ENCODE peak calls at places on chromosome 21, in seven cellular contexts. W is mucosa of descending colon, P is kidney epithelial cell, O is heart left ventricle, V is brain microvascular endothelial cell, J is cardiac muscle cell, E is fibroblast of the aortic adventitia. R is an unnamed sample.

GRCh38 chr21:42182713-42183371 is 36.1 kb upstream of the ABCG1 start:
- DNase-seq in P (no peak), E (no peak), W (no peak), J (no peak), V (no peak), O (no peak), R (no peak)

GRCh38 chr21:33046455-33046854 is 20.7 kb downstream of the OLIG2 start:
- DNase-seq in J (no peak), E (no peak), V (no peak), O (no peak), W (no peak), P (no peak), R (no peak)

GRCh38 chr21:17726047-17726446 is 93.1 kb downstream of the C21orf91 start:
- DNase-seq in E (no peak), P (no peak), W (no peak), V (no peak), O (no peak), J (no peak), R (no peak)

GRCh38 chr21:26966360-26966977 is 419 bp downstream of the ADAMTS5 start:
- DNase-seq in W (peak; percentile 5), E (peak; percentile 28), O (peak; percentile 39), V (no peak), J (peak; percentile 52), P (no peak), R (no peak)

GRCh38 chr21:30044447-30045064 is 104.8 kb upstream of the GRIK1 start:
- DNase-seq in V (peak; percentile 25), O (no peak), J (peak; percentile 28), P (no peak), E (peak; percentile 36), W (peak; percentile 43), R (no peak)

GRCh38 chr21:17697474-17697873 is 84.8 kb upstream of the BTG3 start:
- DNase-seq in E (no peak), V (no peak), J (no peak), O (no peak), P (no peak), W (no peak), R (no peak)

GRCh38 chr21:45292399-45293213 is 4.9 kb upstream of the POFUT2 start:
- DNase-seq in W (peak; percentile 80), V (peak; percentile 79), E (peak; percentile 84), O (peak; percentile 91), J (peak; percentile 93), P (no peak), R (no peak)

GRCh38 chr21:21750124-21750825 is 752.1 kb downstream of the NCAM2 start:
- DNase-seq in V (no peak), J (no peak), W (no peak), P (no peak), O (no peak), E (no peak), R (no peak)

GRCh38 chr21:45069711-45070110 is 4.7 kb upstream of the ADARB1 start:
- DNase-seq in W (no peak), J (no peak), V (no peak), E (no peak), O (no peak), P (no peak), R (no peak)

GRCh38 chr21:46617267-46618051 is 12.6 kb upstream of the S100B start:
- DNase-seq in W (no peak), J (no peak), O (no peak), P (no peak), V (peak; percentile 77), E (peak; percentile 44), R (no peak)

GRCh38 chr21:29797155-29797554 is 142.6 kb downstream of the GRIK1 start:
- DNase-seq in J (no peak), W (no peak), O (no peak), P (no peak), E (no peak), V (no peak), R (no peak)

GRCh38 chr21:46667191-46667734 is 31.8 kb downstream of the PRMT2 start:
- DNase-seq in W (no peak), E (peak; percentile 25), P (no peak), V (peak; percentile 11), J (peak; percentile 18), O (no peak), R (no peak)

GRCh38 chr21:37452222-37452621 is 85.6 kb downstream of the DYRK1A start:
- DNase-seq in V (peak; percentile 87), W (no peak), P (peak; percentile 70), J (peak; percentile 84), E (peak; percentile 93), O (peak; percentile 62), R (peak; percentile 68)

GRCh38 chr21:16072176-16072575 is 342.4 kb downstream of the USP25 start:
- DNase-seq in E (no peak), P (no peak), W (no peak), O (no peak), J (no peak), V (no peak), R (no peak)
- H3K4me3 ChIP-seq in E (no peak overlapping the region), P (no peak overlapping the region), W (no peak overlapping the region), O (no peak overlapping the region), J (no peak overlapping the region), V (no peak overlapping the region), R (no peak overlapping the region)

GRCh38 chr21:38898422-38899098 is 92.8 kb downstream of the ETS2 start:
- DNase-seq in J (no peak), W (no peak), V (no peak), E (no peak), O (no peak), P (no peak), R (no peak)

GRCh38 chr21:38900499-38900898 is 94.8 kb downstream of the ETS2 start:
- DNase-seq in J (no peak), W (no peak), O (no peak), E (no peak), P (no peak), V (no peak), R (no peak)

GRCh38 chr21:38902608-38903445 is 97.1 kb downstream of the ETS2 start:
- DNase-seq in O (no peak), E (peak; percentile 22), J (peak; percentile 58), W (no peak), P (no peak), V (no peak), R (no peak)

GRCh38 chr21:38897532-38898421 is 92.0 kb downstream of the ETS2 start:
- DNase-seq in J (no peak), W (no peak), P (no peak), O (no peak), V (no peak), E (no peak), R (no peak)

GRCh38 chr21:38899277-38899947 is 93.7 kb downstream of the ETS2 start:
- DNase-seq in O (no peak), J (no peak), E (no peak), P (no peak), W (no peak), V (no peak), R (no peak)
- TF ChIP-seq CTCF in O (no peak), J (no peak), E (no peak), P (no peak), W (no peak), V (no peak), R (no peak)

DNA sequence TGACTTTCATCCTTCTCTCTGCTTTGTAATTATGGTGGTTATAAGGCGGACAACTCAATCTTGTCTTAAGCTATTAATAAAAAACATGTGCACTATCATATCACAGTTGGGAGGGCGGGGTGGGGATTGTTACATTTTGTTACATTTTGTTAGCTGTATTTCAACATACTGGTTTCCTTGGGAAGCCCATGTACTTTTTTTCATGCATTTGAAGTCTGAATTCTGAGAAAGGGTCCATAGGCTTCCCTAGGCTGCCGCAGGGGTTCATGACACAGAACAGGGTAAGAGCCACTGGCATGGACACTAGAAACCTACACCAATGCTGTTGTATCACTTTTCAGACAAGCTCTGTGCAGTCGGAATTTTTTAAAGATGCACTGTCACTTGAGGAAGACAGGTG is 178.8 kb downstream of the ETS2 start:
- DNase-seq in J (no peak), P (no peak), E (peak; percentile 69), W (no peak), V (no peak), O (no peak), R (no peak)
- H3K4me3 ChIP-seq in J (no peak overlapping the region), P (no peak overlapping the region), E (no peak overlapping the region), W (no peak overlapping the region), V (no peak overlapping the region), O (no peak overlapping the region), R (no peak overlapping the region)

DNA sequence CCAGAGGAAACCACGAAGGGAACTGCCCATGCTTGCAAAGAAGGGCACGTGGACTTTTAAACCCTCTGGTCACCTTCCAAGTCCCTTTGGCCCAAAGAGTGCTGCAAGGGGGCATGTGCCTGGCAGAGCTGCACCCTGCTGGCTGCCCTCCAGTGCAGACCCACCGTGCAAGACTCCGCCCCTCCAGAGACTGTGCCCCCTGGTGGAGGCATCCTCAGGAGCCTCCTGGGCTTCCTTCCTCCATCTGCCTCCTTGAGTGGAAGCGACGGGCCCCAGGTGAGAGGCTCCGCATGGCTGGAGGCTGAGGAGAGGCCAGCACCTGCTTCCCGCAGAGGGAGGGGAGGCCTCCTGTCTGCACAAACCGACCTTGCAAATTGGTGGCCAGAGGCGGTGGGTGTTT is 100.7 kb downstream of the CRYAA start:
- DNase-seq in J (no peak), O (peak; percentile 8), P (no peak), V (no peak), E (no peak), W (no peak), R (no peak)
- TF ChIP-seq CTCF in J (peak; percentile 38), O (no peak), P (peak; percentile 27), V (peak; percentile 63), E (no peak), W (no peak), R (peak; percentile 42)

GRCh38 chr21:44011774-44012473 is at the start of gene TRAPPC10:
- DNase-seq in O (peak; percentile 93), W (peak; percentile 85), J (peak; percentile 89), E (peak; percentile 73), P (no peak), V (peak; percentile 61), R (no peak)

GRCh38 chr21:44010429-44010828 is 1.7 kb upstream of the TRAPPC10 start:
- DNase-seq in P (no peak), E (no peak), W (no peak), O (no peak), V (peak; percentile 13), J (no peak), R (no peak)

GRCh38 chr21:44012474-44013379 is 618 bp downstream of the TRAPPC10 start:
- DNase-seq in J (peak; percentile 70), W (peak; percentile 76), V (peak; percentile 8), P (no peak), O (peak; percentile 71), E (peak; percentile 23), R (no peak)

GRCh38 chr21:44011123-44011773 is 861 bp upstream of the TRAPPC10 start:
- DNase-seq in P (no peak), V (no peak), W (peak; percentile 43), E (no peak), O (no peak), J (no peak), R (no peak)

DNA sequence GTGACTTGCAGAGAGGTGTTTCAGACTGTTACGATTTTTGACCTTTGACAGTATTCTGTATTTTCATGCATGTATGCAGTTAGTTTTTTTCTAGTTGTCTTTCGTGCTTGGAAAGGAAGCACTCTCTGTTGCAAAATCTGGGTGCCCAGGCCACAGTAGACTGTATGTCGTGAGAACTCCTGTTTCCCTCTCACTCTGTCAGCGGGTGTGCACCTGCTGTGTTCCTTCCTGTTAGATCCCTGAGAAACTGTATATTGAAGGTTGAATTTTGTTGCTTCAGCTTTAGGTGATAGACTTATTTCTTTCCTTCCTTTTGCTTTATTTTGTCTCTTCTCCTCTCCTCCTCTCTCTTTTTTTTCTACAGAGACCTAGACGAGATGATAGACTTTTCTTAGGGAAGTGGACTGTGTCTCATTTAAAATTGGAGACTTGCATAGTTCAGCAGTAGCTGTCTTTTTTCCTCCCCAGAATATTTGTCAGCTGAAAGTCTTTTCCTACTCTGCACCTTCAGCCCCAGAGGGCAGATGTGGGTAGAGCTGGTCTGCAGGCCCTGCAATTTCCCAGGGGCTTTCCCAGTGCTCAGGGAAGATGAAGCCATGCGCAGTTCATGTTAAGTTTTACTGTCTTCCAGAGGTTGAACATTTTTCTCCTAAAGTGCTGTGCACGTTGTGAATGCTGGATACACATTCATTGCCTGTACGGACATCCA is 1.4 kb downstream of the TRAPPC10 start:
- DNase-seq in E (peak; percentile 14), O (no peak), V (no peak), P (no peak), J (no peak), W (peak; percentile 33), R (no peak)
- H3K4me3 ChIP-seq in E (peak overlapping the region; percentile 81), O (peak overlapping the region; percentile 83), V (peak overlapping the region; percentile 74), P (peak overlapping the region; percentile 85), J (peak overlapping the region; percentile 95), W (peak overlapping the region; percentile 85), R (peak overlapping the region; percentile 85)

R was measured in epithelial cell of proximal tubule.